ENCODE peak calls at places on chromosomes 11 and 22, in eight cellular contexts. E, D, B, J, Z, A, M and P are unnamed samples.

GRCh38 chr11:7597620-7598019 is 75.7 kb downstream of the CYB5R2 start:
- DNase-seq in E (peak), D (no peak), B (no peak), J (no peak), Z (no peak), A (no peak), M (no peak), P (no peak)

GRCh38 chr22:19082793-19083192 is 39.4 kb downstream of the DGCR2 start:
- DNase-seq in E (no peak), D (no peak), B (no peak), J (no peak), Z (no peak), A (no peak), M (no peak), P (no peak)

GRCh38 chr11:17443000-17443399 is 33.6 kb downstream of the ABCC8 start:
- DNase-seq in E (no peak), D (no peak), B (no peak), J (no peak), Z (no peak), A (no peak), M (no peak), P (no peak)

GRCh38 chr11:32029721-32030120 is 61.2 kb upstream of the RCN1 start:
- DNase-seq in E (no peak), D (no peak), B (peak), J (no peak), Z (no peak), A (no peak), M (no peak), P (no peak)

GRCh38 chr11:74822187-74822586 is 73.5 kb downstream of the RNF169 start:
- DNase-seq in E (no peak), D (peak), B (peak), J (peak), Z (no peak), A (no peak), M (no peak), P (no peak)

GRCh38 chr11:44517541-44517940 is 47.9 kb upstream of the CD82 start:
- DNase-seq in E (no peak), D (no peak), B (no peak), J (no peak), Z (no peak), A (no peak), M (no peak), P (no peak)

GRCh38 chr22:42856179-42856864 is 751 bp downstream of the ARFGAP3 start:
- DNase-seq in E (peak), D (peak), B (peak), J (no peak), Z (peak), A (no peak), M (peak), P (peak)

GRCh38 chr22:31290494-31291402 is 1.5 kb downstream of the PIK3IP1 start:
- DNase-seq in E (peak), D (peak), B (peak), J (peak), Z (peak), A (peak), M (peak), P (peak)

GRCh38 chr22:28600546-28601143 is 79.0 kb downstream of the TTC28 start:
- DNase-seq in E (no peak), D (peak), B (peak), J (peak), Z (no peak), A (no peak), M (no peak), P (peak)

GRCh38 chr11:3165152-3165705 is at the start of gene OSBPL5:
- DNase-seq in E (peak), D (peak), B (peak), J (no peak), Z (peak), A (no peak), M (no peak), P (peak)

GRCh38 chr22:48410536-48410935 is 1417.1 kb downstream of the BRD1 start:
- DNase-seq in E (no peak), D (no peak), B (no peak), J (no peak), Z (no peak), A (no peak), M (no peak), P (no peak)